ENCODE peak calls at places on chromosomes 16 and 17, in eight cellular contexts. One of them, this sample, is unnamed. For H3K4me1, the result is how much of the 10 kb centered on the place peaks cover.

GRCh38 chr17:20122236-20122879 is 113.2 kb downstream of the SPECC1 start:
- DNase-seq in SK-N-SH: no peak
- DNase-seq in HepG2: no peak
- DNase-seq in GM12878: no peak
- DNase-seq in A549: no peak
- DNase-seq in H1: no peak
- DNase-seq in HCT116: no peak
- DNase-seq in K562: no peak
- DNase-seq in this sample: no peak

GRCh38 chr17:37162800-37163199 is 213.0 kb upstream of the C17orf78 start:
- DNase-seq in HCT116: no peak
- DNase-seq in SK-N-SH: no peak
- DNase-seq in H1: no peak
- DNase-seq in K562: no peak
- DNase-seq in HepG2: no peak
- DNase-seq in A549: no peak
- DNase-seq in GM12878: no peak
- DNase-seq in this sample: no peak

GRCh38 chr17:29918922-29919856 is 10.8 kb downstream of the SSH2 start:
- DNase-seq in GM12878: no peak
- DNase-seq in HCT116: no peak
- DNase-seq in HepG2: no peak
- DNase-seq in K562: no peak
- DNase-seq in H1: no peak
- DNase-seq in SK-N-SH: no peak
- DNase-seq in A549: no peak
- DNase-seq in this sample: peak

GRCh38 chr16:2587891-2588565 is 50.2 kb downstream of the PDPK1 start:
- DNase-seq in A549: no peak
- DNase-seq in HCT116: no peak
- DNase-seq in SK-N-SH: no peak
- DNase-seq in HepG2: no peak
- DNase-seq in H1: no peak
- DNase-seq in K562: no peak
- DNase-seq in GM12878: no peak
- DNase-seq in this sample: no peak

GRCh38 chr17:42673266-42673884 is 3.4 kb downstream of the PLEKHH3 start:
- DNase-seq in GM12878: no peak
- DNase-seq in SK-N-SH: no peak
- DNase-seq in HepG2: no peak
- DNase-seq in A549: no peak
- DNase-seq in K562: no peak
- DNase-seq in H1: no peak
- DNase-seq in HCT116: no peak
- DNase-seq in this sample: no peak

GRCh38 chr17:32882734-32883133 is 5.8 kb upstream of the MYO1D start:
- DNase-seq in SK-N-SH: no peak
- DNase-seq in A549: no peak
- DNase-seq in HCT116: no peak
- DNase-seq in K562: peak
- DNase-seq in HepG2: no peak
- DNase-seq in GM12878: no peak
- DNase-seq in H1: no peak
- DNase-seq in this sample: no peak

GRCh38 chr17:82411396-82412053 is 6.6 kb upstream of the HEXD start:
- DNase-seq in H1: no peak
- DNase-seq in GM12878: no peak
- DNase-seq in SK-N-SH: no peak
- DNase-seq in HepG2: no peak
- DNase-seq in K562: no peak
- DNase-seq in A549: no peak
- DNase-seq in HCT116: no peak
- DNase-seq in this sample: no peak

GRCh38 chr16:4564661-4565267 is 8.6 kb downstream of the C16orf96 start:
- DNase-seq in HCT116: no peak
- DNase-seq in K562: no peak
- DNase-seq in GM12878: no peak
- DNase-seq in SK-N-SH: no peak
- DNase-seq in H1: no peak
- DNase-seq in A549: no peak
- DNase-seq in HepG2: no peak
- DNase-seq in this sample: no peak

GRCh38 chr16:79402356-79402755 is 198.2 kb downstream of the MAF start:
- DNase-seq in HepG2: no peak
- DNase-seq in A549: no peak
- DNase-seq in SK-N-SH: no peak
- DNase-seq in H1: no peak
- DNase-seq in GM12878: no peak
- DNase-seq in HCT116: no peak
- DNase-seq in K562: peak
- DNase-seq in this sample: no peak

GRCh38 chr16:25875956-25876608 is 184.3 kb downstream of the HS3ST4 start:
- DNase-seq in GM12878: no peak
- DNase-seq in HepG2: no peak
- DNase-seq in A549: no peak
- DNase-seq in HCT116: no peak
- DNase-seq in SK-N-SH: no peak
- DNase-seq in H1: no peak
- DNase-seq in K562: no peak
- DNase-seq in this sample: no peak

GRCh38 chr17:19336938-19337711 is 25.4 kb downstream of the B9D1 start:
- DNase-seq in HCT116: no peak
- DNase-seq in GM12878: no peak
- DNase-seq in A549: peak
- DNase-seq in H1: no peak
- DNase-seq in HepG2: peak
- DNase-seq in SK-N-SH: no peak
- DNase-seq in K562: no peak
- DNase-seq in this sample: no peak

GRCh38 chr17:72554508-72554907 is 433.7 kb downstream of the SOX9 start:
- DNase-seq in H1: no peak
- DNase-seq in HepG2: no peak
- DNase-seq in SK-N-SH: no peak
- DNase-seq in K562: no peak
- DNase-seq in HCT116: no peak
- DNase-seq in A549: no peak
- DNase-seq in GM12878: no peak
- DNase-seq in this sample: no peak

GRCh38 chr17:56468840-56469239 is 124.7 kb upstream of the NOG start:
- DNase-seq in SK-N-SH: no peak
- DNase-seq in H1: no peak
- DNase-seq in GM12878: no peak
- DNase-seq in A549: no peak
- DNase-seq in K562: no peak
- DNase-seq in HepG2: no peak
- DNase-seq in HCT116: no peak
- DNase-seq in this sample: no peak

GRCh38 chr16:69796285-69797118 is 34.4 kb downstream of the WWP2 start:
- DNase-seq in SK-N-SH: peak
- DNase-seq in K562: peak
- DNase-seq in H1: no peak
- DNase-seq in HCT116: peak
- DNase-seq in A549: peak
- DNase-seq in GM12878: no peak
- DNase-seq in HepG2: peak
- DNase-seq in this sample: peak

GRCh38 chr17:63420868-63421680 is 25.0 kb downstream of the CYB561 start:
- DNase-seq in GM12878: no peak
- DNase-seq in H1: no peak
- DNase-seq in K562: no peak
- DNase-seq in HCT116: no peak
- DNase-seq in SK-N-SH: no peak
- DNase-seq in HepG2: no peak
- DNase-seq in A549: no peak
- DNase-seq in this sample: no peak

GRCh38 chr17:36463916-36464764 is 22.3 kb upstream of the ZNHIT3 start:
- DNase-seq in SK-N-SH: no peak
- DNase-seq in GM12878: no peak
- DNase-seq in HCT116: peak
- DNase-seq in H1: peak
- DNase-seq in K562: peak
- DNase-seq in A549: peak
- DNase-seq in HepG2: peak
- DNase-seq in this sample: peak

GRCh38 chr17:40622509-40622928 is 25.1 kb downstream of the SMARCE1 start:
- DNase-seq in H1: no peak
- DNase-seq in K562: no peak
- DNase-seq in A549: no peak
- DNase-seq in GM12878: no peak
- DNase-seq in SK-N-SH: no peak
- DNase-seq in HCT116: no peak
- DNase-seq in HepG2: no peak
- DNase-seq in this sample: no peak

GRCh38 chr16:82344157-82344556 is 174.1 kb upstream of the MPHOSPH6 start:
- DNase-seq in GM12878: no peak
- DNase-seq in K562: no peak
- DNase-seq in HCT116: no peak
- DNase-seq in SK-N-SH: no peak
- DNase-seq in H1: no peak
- DNase-seq in A549: no peak
- DNase-seq in HepG2: peak
- DNase-seq in this sample: no peak

GRCh38 chr16:73113326-73113720 is 65.4 kb upstream of the ZFHX3 start:
- DNase-seq in HCT116: no peak
- DNase-seq in GM12878: no peak
- DNase-seq in HepG2: no peak
- DNase-seq in A549: no peak
- DNase-seq in SK-N-SH: no peak
- DNase-seq in K562: no peak
- DNase-seq in H1: no peak
- DNase-seq in this sample: no peak

DNA sequence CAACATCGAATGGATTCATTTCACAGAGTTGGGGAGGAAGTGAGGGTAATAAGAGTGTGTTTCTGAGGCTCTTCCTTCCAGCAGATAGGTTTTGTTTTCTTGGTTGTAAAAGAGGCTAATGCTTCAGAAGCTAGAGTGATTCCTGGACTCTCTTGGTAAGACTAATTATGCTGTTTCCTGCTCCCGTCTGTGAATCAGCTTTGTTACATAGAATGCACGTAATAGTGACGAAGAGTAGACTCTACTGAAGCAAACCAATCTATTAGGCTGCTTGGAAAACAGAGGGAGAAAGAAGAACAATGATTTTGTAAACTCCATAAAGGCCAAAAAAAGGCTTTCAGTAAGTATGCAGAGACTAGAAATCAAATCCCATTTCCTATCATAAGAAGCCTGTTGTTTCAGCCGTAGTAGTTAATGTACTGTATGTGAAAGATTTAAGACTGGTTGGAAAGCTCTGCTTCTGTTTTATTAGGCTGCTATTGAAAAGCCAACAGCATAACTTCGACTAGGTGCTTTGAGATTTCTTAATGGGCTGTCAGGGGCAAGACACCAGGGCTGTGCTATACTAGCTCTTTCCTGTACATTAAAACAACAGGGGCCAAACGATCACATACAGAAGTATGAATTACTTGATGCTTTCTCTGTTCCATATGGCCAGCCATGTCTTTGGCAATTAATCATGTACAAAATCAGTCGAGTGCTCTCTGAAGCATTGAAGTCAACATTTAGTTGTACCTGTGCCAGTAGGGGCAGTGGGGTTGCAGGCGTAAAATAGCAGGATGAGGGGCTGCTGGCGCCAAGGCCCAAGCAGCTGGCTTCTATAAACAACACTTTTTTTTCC is 219.1 kb downstream of the FTO start:
- DNase-seq in GM12878: no peak
- DNase-seq in H1: no peak
- DNase-seq in SK-N-SH: peak
- DNase-seq in K562: no peak
- DNase-seq in HCT116: no peak
- DNase-seq in HepG2: no peak
- DNase-seq in A549: no peak
- DNase-seq in this sample: peak
- TF ChIP-seq MAX in GM12878: no peak
- TF ChIP-seq MAX in H1: no peak
- TF ChIP-seq MAX in SK-N-SH: no peak
- TF ChIP-seq MAX in K562: no peak
- TF ChIP-seq MAX in HCT116: no peak
- TF ChIP-seq MAX in HepG2: no peak
- TF ChIP-seq MAX in A549: no peak
- TF ChIP-seq MAX in this sample: no peak

GRCh38 chr16:57422026-57422944 is 17.7 kb downstream of the CCL17 start:
- DNase-seq in HepG2: peak
- DNase-seq in K562: peak
- DNase-seq in H1: no peak
- DNase-seq in HCT116: no peak
- DNase-seq in A549: peak
- DNase-seq in SK-N-SH: peak
- DNase-seq in GM12878: no peak
- DNase-seq in this sample: peak
- TF ChIP-seq CTCF in HepG2: peak
- TF ChIP-seq CTCF in K562: peak
- TF ChIP-seq CTCF in H1: peak
- TF ChIP-seq CTCF in HCT116: peak
- TF ChIP-seq CTCF in A549: peak
- TF ChIP-seq CTCF in SK-N-SH: peak
- TF ChIP-seq CTCF in GM12878: peak
- TF ChIP-seq CTCF in this sample: peak

GRCh38 chr17:76445697-76446448 is 7.1 kb downstream of the UBE2O start:
- DNase-seq in SK-N-SH: no peak
- DNase-seq in K562: no peak
- DNase-seq in GM12878: no peak
- DNase-seq in HCT116: no peak
- DNase-seq in HepG2: no peak
- DNase-seq in A549: no peak
- DNase-seq in H1: no peak
- DNase-seq in this sample: no peak
- H3K4me1 ChIP-seq in SK-N-SH: under half
- H3K4me1 ChIP-seq in K562: half or more
- H3K4me1 ChIP-seq in GM12878: half or more
- H3K4me1 ChIP-seq in HCT116: half or more
- H3K4me1 ChIP-seq in HepG2: half or more
- H3K4me1 ChIP-seq in A549: half or more
- H3K4me1 ChIP-seq in H1: half or more
- H3K4me1 ChIP-seq in this sample: under half

GRCh38 chr17:77654296-77654695 is 304.2 kb upstream of the TNRC6C start:
- DNase-seq in A549: no peak
- DNase-seq in H1: no peak
- DNase-seq in GM12878: no peak
- DNase-seq in SK-N-SH: no peak
- DNase-seq in HCT116: no peak
- DNase-seq in K562: no peak
- DNase-seq in HepG2: no peak
- DNase-seq in this sample: no peak

GRCh38 chr17:77647531-77647930 is 311.0 kb upstream of the TNRC6C start:
- DNase-seq in A549: no peak
- DNase-seq in HCT116: no peak
- DNase-seq in GM12878: no peak
- DNase-seq in HepG2: no peak
- DNase-seq in SK-N-SH: no peak
- DNase-seq in H1: no peak
- DNase-seq in K562: no peak
- DNase-seq in this sample: no peak

GRCh38 chr17:77651983-77652382 is 306.5 kb upstream of the TNRC6C start:
- DNase-seq in K562: no peak
- DNase-seq in SK-N-SH: no peak
- DNase-seq in A549: no peak
- DNase-seq in GM12878: no peak
- DNase-seq in HepG2: no peak
- DNase-seq in HCT116: no peak
- DNase-seq in H1: no peak
- DNase-seq in this sample: no peak

GRCh38 chr17:77645441-77646430 is 312.8 kb upstream of the TNRC6C start:
- DNase-seq in HepG2: no peak
- DNase-seq in A549: no peak
- DNase-seq in K562: no peak
- DNase-seq in GM12878: no peak
- DNase-seq in HCT116: no peak
- DNase-seq in SK-N-SH: no peak
- DNase-seq in H1: no peak
- DNase-seq in this sample: no peak

GRCh38 chr17:77649717-77650211 is 308.7 kb upstream of the TNRC6C start:
- DNase-seq in HCT116: peak
- DNase-seq in GM12878: no peak
- DNase-seq in A549: peak
- DNase-seq in HepG2: no peak
- DNase-seq in K562: peak
- DNase-seq in H1: no peak
- DNase-seq in SK-N-SH: no peak
- DNase-seq in this sample: no peak
- TF ChIP-seq MAX in HCT116: no peak
- TF ChIP-seq MAX in GM12878: no peak
- TF ChIP-seq MAX in A549: peak
- TF ChIP-seq MAX in HepG2: no peak
- TF ChIP-seq MAX in K562: no peak
- TF ChIP-seq MAX in H1: no peak
- TF ChIP-seq MAX in SK-N-SH: no peak
- TF ChIP-seq MAX in this sample: no peak

This sample was measured in endothelial cell of umbilical vein.